ENCODE peak calls at places on chromosomes 13 and 19, in five cellular contexts. W, M, I, U and O are unnamed samples.

GRCh38 chr13:27968316-27969072 is 621 bp downstream of the CDX2 start:
- DNase-seq in W (no peak), M (no peak), I (no peak), U (no peak), O (no peak)

GRCh38 chr13:101757446-101758039 is 305.1 kb downstream of the ITGBL1 start:
- DNase-seq in W (no peak), M (no peak), I (peak; percentile 43), U (peak; percentile 8), O (peak; percentile 37)

GRCh38 chr19:16342002-16342715 is 17.5 kb downstream of the KLF2 start:
- DNase-seq in W (no peak), M (no peak), I (no peak), U (no peak), O (no peak)

GRCh38 chr19:10260141-10260584 is 8.1 kb downstream of the MRPL4 start:
- DNase-seq in W (no peak), M (no peak), I (no peak), U (no peak), O (no peak)

GRCh38 chr13:101007245-101007644 is 332.6 kb upstream of the TMTC4 start:
- DNase-seq in W (no peak), M (no peak), I (no peak), U (no peak), O (no peak)

GRCh38 chr13:99871249-99871898 is 100.2 kb downstream of the ZIC5 start:
- DNase-seq in W (no peak), M (no peak), I (no peak), U (no peak), O (no peak)

GRCh38 chr19:3099347-3100145 is 5.4 kb downstream of the GNA11 start:
- DNase-seq in W (no peak), M (no peak), I (no peak), U (no peak), O (no peak)

GRCh38 chr19:11861301-11861700 is 12.8 kb downstream of the ZNF439 start:
- DNase-seq in W (no peak), M (no peak), I (no peak), U (no peak), O (no peak)

GRCh38 chr13:36882829-36883390 is 37.1 kb downstream of the SMAD9 start:
- DNase-seq in W (no peak), M (no peak), I (no peak), U (no peak), O (no peak)

GRCh38 chr19:11361771-11362731 is 6.8 kb downstream of the PLPPR2 start:
- DNase-seq in W (no peak), M (no peak), I (no peak), U (no peak), O (no peak)

GRCh38 chr13:46149272-46150133 is 32.5 kb downstream of the LCP1 start:
- DNase-seq in W (no peak), M (no peak), I (peak; percentile 96), U (peak; percentile 51), O (peak; percentile 79)

GRCh38 chr19:29806098-29806866 is 5.5 kb upstream of the CCNE1 start:
- DNase-seq in W (no peak), M (peak; percentile 57), I (no peak), U (peak; percentile 13), O (peak; percentile 87)

GRCh38 chr13:26942184-26942583 is 181.6 kb upstream of the GPR12 start:
- DNase-seq in W (no peak), M (no peak), I (no peak), U (no peak), O (no peak)

GRCh38 chr13:36420437-36420891 is 11.8 kb upstream of the CCNA1 start:
- DNase-seq in W (peak; percentile 58), M (peak; percentile 30), I (peak; percentile 61), U (peak; percentile 32), O (peak; percentile 6)

GRCh38 chr19:45391346-45391745 is 13.5 kb downstream of the PPP1R13L start:
- DNase-seq in W (no peak), M (no peak), I (no peak), U (no peak), O (no peak)

GRCh38 chr19:55041627-55042343 is 3.7 kb upstream of the GP6 start:
- DNase-seq in W (no peak), M (no peak), I (no peak), U (no peak), O (no peak)

GRCh38 chr13:110134801-110135200 is 172.2 kb downstream of the COL4A1 start:
- DNase-seq in W (no peak), M (no peak), I (no peak), U (no peak), O (no peak)

GRCh38 chr13:112586334-112586733 is 1.6 kb downstream of the TUBGCP3 start:
- DNase-seq in W (no peak), M (no peak), I (no peak), U (no peak), O (no peak)

GRCh38 chr19:45960595-45961235 is 12.9 kb downstream of the NOVA2 start:
- DNase-seq in W (no peak), M (no peak), I (no peak), U (no peak), O (no peak)

GRCh38 chr13:40666905-40667621 is 622 bp upstream of the FOXO1 start:
- DNase-seq in W (peak; percentile 24), M (peak; percentile 56), I (no peak), U (no peak), O (no peak)

GRCh38 chr13:38866649-38867048 is 124.0 kb downstream of the STOML3 start:
- DNase-seq in W (no peak), M (no peak), I (no peak), U (no peak), O (peak; percentile 10)

GRCh38 chr19:5145521-5146511 is 176.9 kb downstream of the KDM4B start:
- DNase-seq in W (no peak), M (peak; percentile 12), I (no peak), U (no peak), O (no peak)

GRCh38 chr19:45403781-45404556 is 900 bp downstream of the PPP1R13L start:
- DNase-seq in W (no peak), M (peak; percentile 70), I (no peak), U (no peak), O (no peak)

GRCh38 chr19:3565177-3565576 is 7.6 kb upstream of the HMG20B start:
- DNase-seq in W (no peak), M (no peak), I (no peak), U (no peak), O (no peak)

GRCh38 chr13:21924958-21925357 is 254.1 kb downstream of the FGF9 start:
- DNase-seq in W (no peak), M (no peak), I (no peak), U (no peak), O (no peak)

GRCh38 chr19:45569619-45570421 is 14.8 kb downstream of the OPA3 start:
- DNase-seq in W (no peak), M (peak; percentile 73), I (no peak), U (no peak), O (no peak)

GRCh38 chr13:49300716-49301589 is 53.2 kb downstream of the CDADC1 start:
- DNase-seq in W (no peak), M (no peak), I (peak; percentile 46), U (no peak), O (peak; percentile 38)
- H3K4me3 ChIP-seq in W (no peak overlapping the region), M (peak overlapping the region; percentile 43), I (no peak overlapping the region), U (peak overlapping the region; percentile 4), O (no peak overlapping the region)

DNA sequence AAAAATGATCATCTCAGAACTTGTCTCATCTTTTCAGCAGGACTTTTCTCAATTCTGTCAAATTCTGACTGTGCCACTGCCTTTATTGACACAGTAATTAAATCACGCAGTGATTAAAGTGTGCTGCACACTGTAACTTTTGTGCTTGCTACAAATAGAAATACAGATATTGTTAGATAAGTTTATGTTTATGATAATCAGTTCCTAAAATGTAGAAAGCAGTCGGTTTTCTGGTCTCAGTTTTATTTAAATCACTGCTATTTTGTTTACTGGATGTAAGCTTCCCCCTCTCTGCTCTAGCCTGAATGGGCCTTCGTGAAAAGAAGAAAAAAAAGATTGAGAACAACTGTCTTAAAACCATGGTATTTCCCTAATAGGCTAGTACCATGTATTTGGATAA is 258.8 kb upstream of the STARD13 start:
- DNase-seq in W (no peak), M (no peak), I (no peak), U (no peak), O (no peak)
- H3K4me3 ChIP-seq in W (no peak overlapping the region), M (no peak overlapping the region), I (no peak overlapping the region), U (no peak overlapping the region), O (no peak overlapping the region)

DNA sequence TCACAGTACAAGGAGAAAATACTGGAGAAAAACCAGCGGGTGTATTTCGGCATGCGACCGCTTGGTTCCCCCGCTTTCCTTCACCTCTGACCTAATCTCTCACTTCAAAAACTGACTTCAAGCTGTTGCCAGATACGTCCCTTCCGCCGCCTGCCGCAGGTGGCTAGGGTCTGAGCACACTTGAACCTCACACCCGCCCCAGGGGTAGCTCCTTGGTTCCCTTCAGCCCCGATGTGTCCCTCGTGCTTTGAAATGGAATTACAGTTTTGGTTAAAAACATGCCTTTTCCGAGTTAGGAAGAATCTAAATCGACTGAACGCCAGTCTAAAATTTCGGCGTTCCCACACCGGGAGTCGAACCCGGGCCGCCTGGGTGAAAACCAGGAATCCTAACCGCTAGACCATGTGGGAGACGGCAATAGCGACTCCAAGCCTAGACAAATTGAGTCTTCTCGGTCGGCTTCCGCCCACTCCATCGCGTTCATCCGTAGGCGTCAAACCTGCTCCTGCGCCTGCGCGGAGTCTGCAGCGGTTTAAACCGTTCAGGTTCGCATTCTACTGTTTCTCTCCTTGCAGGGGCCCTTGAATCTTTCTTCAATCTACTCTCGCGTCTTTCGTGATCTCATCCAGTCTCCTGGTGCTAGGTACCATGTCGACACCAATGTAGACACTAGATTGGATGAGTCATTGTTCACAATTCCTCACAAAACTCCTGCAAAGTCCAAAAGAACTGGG is 71.5 kb downstream of the NUFIP1 start:
- DNase-seq in W (peak; percentile 92), M (peak; percentile 96), I (peak; percentile 94), U (peak; percentile 92), O (peak; percentile 51)
- H3K4me3 ChIP-seq in W (peak overlapping the region; percentile 36), M (peak overlapping the region; percentile 61), I (peak overlapping the region; percentile 43), U (peak overlapping the region; percentile 55), O (peak overlapping the region; percentile 41)

DNA sequence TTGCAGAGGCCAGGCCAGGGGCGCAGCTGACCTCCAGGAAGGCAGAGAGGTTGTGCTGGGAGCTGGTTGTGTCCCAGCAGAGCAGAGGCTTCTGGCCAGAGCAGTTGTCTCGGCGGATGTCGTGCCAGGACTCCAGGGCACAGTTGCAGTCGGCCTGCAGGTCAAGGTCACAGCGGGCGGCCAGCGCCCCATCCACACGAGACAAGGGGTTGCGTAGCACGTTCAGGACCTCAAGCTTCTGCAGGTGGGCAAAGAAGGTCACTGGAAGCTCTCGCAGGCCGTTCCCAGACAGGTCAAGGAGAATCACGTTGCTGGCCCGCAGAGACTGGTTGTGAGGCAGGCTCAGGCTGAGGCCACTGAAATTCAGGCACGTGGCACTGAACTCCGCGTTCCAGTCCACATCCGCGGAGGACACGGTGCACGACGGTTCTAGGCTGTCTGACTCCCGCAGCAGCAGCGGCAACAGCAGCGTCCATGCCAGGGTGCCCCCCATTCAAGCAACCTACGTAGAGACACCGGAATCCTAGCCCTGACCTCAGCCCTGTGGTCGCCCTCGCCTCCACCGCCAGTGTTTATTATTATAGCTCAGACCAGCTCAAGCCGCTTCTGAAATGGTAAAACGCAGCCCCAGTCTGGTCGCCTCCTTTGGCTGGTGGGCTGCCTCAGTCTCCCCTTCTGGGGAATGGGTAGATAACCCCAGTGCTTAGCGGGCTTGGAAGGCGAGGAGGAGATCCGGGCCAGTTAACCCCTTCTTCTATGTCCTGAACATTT is 766 bp downstream of the LRRC25 start:
- DNase-seq in W (no peak), M (no peak), I (no peak), U (no peak), O (no peak)
- H3K4me3 ChIP-seq in W (peak overlapping the region; percentile 5), M (peak overlapping the region; percentile 43), I (no peak overlapping the region), U (no peak overlapping the region), O (no peak overlapping the region)